ENCODE peak calls at places on chromosomes 5 and 9, in eight cellular contexts. Z, L, H, M, Q, V, S and U are unnamed samples.

GRCh38 chr9:73565833-73566465 is 414.3 kb downstream of the ANXA1 start:
- DNase-seq in Z (peak), L (no peak), H (no peak), M (peak), Q (no peak), V (no peak), S (no peak), U (peak)

GRCh38 chr5:141547488-141547887 is 58.6 kb downstream of the PCDHGC5 start:
- DNase-seq in Z (no peak), L (no peak), H (no peak), M (peak), Q (peak), V (no peak), S (no peak), U (no peak)

GRCh38 chr9:136784249-136784996 is 6.7 kb upstream of the TMEM141 start:
- DNase-seq in Z (no peak), L (peak), H (peak), M (peak), Q (peak), V (no peak), S (peak), U (peak)

GRCh38 chr9:108835831-108836230 is 20.0 kb downstream of the ACTL7B start:
- DNase-seq in Z (no peak), L (no peak), H (no peak), M (no peak), Q (no peak), V (no peak), S (no peak), U (peak)

GRCh38 chr5:59038169-59039002 is 455.5 kb downstream of the RAB3C start:
- DNase-seq in Z (no peak), L (no peak), H (no peak), M (peak), Q (no peak), V (no peak), S (no peak), U (peak)

GRCh38 chr5:125338804-125339203 is 592.4 kb upstream of the ZNF608 start:
- DNase-seq in Z (no peak), L (no peak), H (no peak), M (no peak), Q (no peak), V (no peak), S (no peak), U (no peak)

GRCh38 chr9:124618476-124618875 is 111.3 kb upstream of the NR5A1 start:
- DNase-seq in Z (no peak), L (no peak), H (no peak), M (peak), Q (no peak), V (no peak), S (no peak), U (no peak)

GRCh38 chr9:76677481-76678055 is 86.7 kb upstream of the PCA3 start:
- DNase-seq in Z (no peak), L (peak), H (no peak), M (no peak), Q (no peak), V (no peak), S (no peak), U (no peak)

GRCh38 chr9:133513214-133514088 is 11.3 kb downstream of the MYMK start:
- DNase-seq in Z (no peak), L (no peak), H (no peak), M (no peak), Q (no peak), V (no peak), S (peak), U (no peak)

GRCh38 chr9:122115176-122116035 is 22.3 kb upstream of the TTLL11 start:
- DNase-seq in Z (no peak), L (no peak), H (no peak), M (no peak), Q (no peak), V (no peak), S (no peak), U (no peak)

GRCh38 chr5:150989695-150990094 is 30.7 kb upstream of the GPX3 start:
- DNase-seq in Z (peak), L (no peak), H (peak), M (no peak), Q (no peak), V (no peak), S (no peak), U (peak)

GRCh38 chr9:92561374-92562329 is 25.9 kb upstream of the ECM2 start:
- DNase-seq in Z (no peak), L (no peak), H (no peak), M (no peak), Q (no peak), V (no peak), S (no peak), U (no peak)

GRCh38 chr5:172178301-172179031 is 9.6 kb downstream of the STK10 start:
- DNase-seq in Z (no peak), L (no peak), H (peak), M (no peak), Q (no peak), V (no peak), S (no peak), U (peak)

GRCh38 chr9:114287001-114287762 is 35.7 kb upstream of the ORM1 start:
- DNase-seq in Z (no peak), L (no peak), H (no peak), M (no peak), Q (no peak), V (no peak), S (no peak), U (no peak)

GRCh38 chr5:111236995-111237394 is 12.8 kb downstream of the CAMK4 start:
- DNase-seq in Z (no peak), L (no peak), H (no peak), M (no peak), Q (no peak), V (no peak), S (no peak), U (no peak)

GRCh38 chr9:5895782-5896181 is 5.1 kb downstream of the MLANA start:
- DNase-seq in Z (no peak), L (peak), H (no peak), M (no peak), Q (no peak), V (no peak), S (no peak), U (no peak)

GRCh38 chr9:131605770-131606590 is 60.7 kb downstream of the PRRT1B start:
- DNase-seq in Z (no peak), L (no peak), H (peak), M (peak), Q (no peak), V (no peak), S (no peak), U (peak)

GRCh38 chr9:79610019-79610760 is 38.4 kb downstream of the TLE4 start:
- DNase-seq in Z (no peak), L (no peak), H (no peak), M (no peak), Q (no peak), V (no peak), S (peak), U (peak)

GRCh38 chr5:95728494-95729114 is 2.5 kb upstream of the RHOBTB3 start:
- DNase-seq in Z (no peak), L (no peak), H (peak), M (no peak), Q (no peak), V (no peak), S (no peak), U (no peak)

GRCh38 chr5:111447822-111448221 is 64.5 kb downstream of the STARD4 start:
- DNase-seq in Z (no peak), L (peak), H (no peak), M (no peak), Q (no peak), V (no peak), S (no peak), U (no peak)

GRCh38 chr5:122846051-122846567 is 696 bp downstream of the SNX24 start:
- DNase-seq in Z (no peak), L (no peak), H (no peak), M (peak), Q (no peak), V (no peak), S (peak), U (peak)

GRCh38 chr9:89428901-89429890 is 68.7 kb downstream of the SEMA4D start:
- DNase-seq in Z (peak), L (peak), H (peak), M (peak), Q (no peak), V (no peak), S (no peak), U (peak)

GRCh38 chr9:101736723-101737122 is 1.7 kb downstream of the GRIN3A start:
- DNase-seq in Z (no peak), L (no peak), H (no peak), M (no peak), Q (no peak), V (no peak), S (no peak), U (no peak)

GRCh38 chr5:50759526-50760280 is 93.3 kb downstream of the PARP8 start:
- DNase-seq in Z (no peak), L (no peak), H (no peak), M (no peak), Q (no peak), V (no peak), S (no peak), U (no peak)

GRCh38 chr9:132094314-132094791 is 14.7 kb upstream of the MED27 start:
- DNase-seq in Z (no peak), L (no peak), H (no peak), M (no peak), Q (no peak), V (no peak), S (no peak), U (no peak)

GRCh38 chr9:108562176-108562575 is 293.6 kb downstream of the ACTL7B start:
- DNase-seq in Z (no peak), L (no peak), H (no peak), M (no peak), Q (no peak), V (no peak), S (no peak), U (no peak)

GRCh38 chr9:75616052-75616451 is 274.4 kb upstream of the PCSK5 start:
- DNase-seq in Z (no peak), L (no peak), H (no peak), M (no peak), Q (no peak), V (no peak), S (no peak), U (no peak)

GRCh38 chr9:82489579-82489915 is 501.0 kb downstream of the SPATA31D1 start:
- DNase-seq in Z (no peak), L (no peak), H (no peak), M (no peak), Q (no peak), V (no peak), S (no peak), U (no peak)

GRCh38 chr5:150519978-150520377 is 12.0 kb downstream of the NDST1 start:
- DNase-seq in Z (no peak), L (no peak), H (no peak), M (no peak), Q (no peak), V (no peak), S (no peak), U (no peak)

GRCh38 chr9:127035423-127035822 is 87.0 kb downstream of the ANGPTL2 start:
- DNase-seq in Z (no peak), L (no peak), H (no peak), M (no peak), Q (no peak), V (no peak), S (no peak), U (no peak)

GRCh38 chr9:137294091-137294683 is 7.9 kb downstream of the NRARP start:
- DNase-seq in Z (no peak), L (peak), H (peak), M (peak), Q (peak), V (no peak), S (peak), U (peak)

GRCh38 chr9:35645736-35646582 is 4.8 kb downstream of the SIT1 start:
- DNase-seq in Z (no peak), L (no peak), H (peak), M (no peak), Q (peak), V (no peak), S (no peak), U (peak)

GRCh38 chr9:125904155-125904841 is 157.1 kb downstream of the PBX3 start:
- DNase-seq in Z (no peak), L (peak), H (no peak), M (no peak), Q (no peak), V (no peak), S (no peak), U (peak)

GRCh38 chr5:167730121-167730520 is 561.3 kb upstream of the WWC1 start:
- DNase-seq in Z (no peak), L (no peak), H (no peak), M (peak), Q (no peak), V (no peak), S (no peak), U (no peak)

GRCh38 chr9:136008693-136008997 is 47.5 kb upstream of the UBAC1 start:
- DNase-seq in Z (no peak), L (no peak), H (no peak), M (no peak), Q (no peak), V (no peak), S (no peak), U (no peak)

GRCh38 chr5:150386024-150386855 is 26.5 kb downstream of the CD74 start:
- DNase-seq in Z (no peak), L (no peak), H (no peak), M (no peak), Q (no peak), V (no peak), S (no peak), U (no peak)

GRCh38 chr5:80266566-80266965 is 10.7 kb upstream of the SERINC5 start:
- DNase-seq in Z (no peak), L (no peak), H (no peak), M (no peak), Q (no peak), V (no peak), S (no peak), U (no peak)

GRCh38 chr5:135176991-135177390 is 143.0 kb upstream of the PITX1 start:
- DNase-seq in Z (no peak), L (no peak), H (no peak), M (no peak), Q (no peak), V (no peak), S (no peak), U (no peak)

GRCh38 chr5:135173662-135174290 is 139.7 kb upstream of the PITX1 start:
- DNase-seq in Z (no peak), L (no peak), H (peak), M (no peak), Q (no peak), V (no peak), S (no peak), U (no peak)

GRCh38 chr5:135172718-135173117 is 138.7 kb upstream of the PITX1 start:
- DNase-seq in Z (no peak), L (no peak), H (no peak), M (no peak), Q (no peak), V (no peak), S (no peak), U (no peak)

GRCh38 chr5:135177591-135177990 is 143.6 kb upstream of the PITX1 start:
- DNase-seq in Z (no peak), L (no peak), H (no peak), M (no peak), Q (no peak), V (no peak), S (no peak), U (no peak)

GRCh38 chr5:135174315-135175096 is 140.5 kb upstream of the PITX1 start:
- DNase-seq in Z (peak), L (no peak), H (peak), M (peak), Q (no peak), V (no peak), S (no peak), U (peak)
- TF ChIP-seq CTCF in Z (peak), L (no peak), H (peak), M (no peak), Q (peak), V (no peak), S (peak), U (peak)

GRCh38 chr9:16214677-16215076 is 655.8 kb downstream of the BNC2 start:
- DNase-seq in Z (no peak), L (no peak), H (no peak), M (no peak), Q (no peak), V (no peak), S (no peak), U (no peak)
- H3K4me3 ChIP-seq in Z (no peak), L (no peak), H (no peak), M (no peak), Q (no peak), V (no peak), S (no peak), U (no peak)

DNA sequence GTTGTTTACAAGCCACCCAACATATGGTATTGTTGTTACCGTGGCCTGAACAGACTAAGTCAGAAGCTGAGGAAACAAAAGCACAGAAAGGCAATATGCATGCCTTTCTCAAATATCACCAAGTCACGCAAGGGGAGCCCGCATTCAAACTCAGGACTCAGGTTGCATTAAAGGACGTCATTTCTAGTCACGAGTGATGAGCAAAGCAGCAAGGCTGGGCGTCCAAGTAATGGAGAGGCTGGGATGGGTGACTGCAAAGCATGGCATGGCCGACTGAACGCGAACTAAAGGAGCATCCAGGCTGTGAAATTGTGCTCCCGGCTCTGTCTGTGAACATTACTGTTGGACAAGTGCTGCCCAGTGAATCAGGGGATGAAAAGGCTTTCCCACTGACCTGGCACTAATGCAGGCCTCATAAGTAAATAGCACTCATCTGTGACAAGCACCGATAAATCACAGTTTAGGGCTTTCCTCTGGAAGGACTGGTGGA is 202.9 kb downstream of the SPOCK1 start:
- DNase-seq in Z (no peak), L (no peak), H (no peak), M (no peak), Q (no peak), V (no peak), S (no peak), U (no peak)
- TF ChIP-seq MAX in Z (no peak), L (no peak), H (no peak), M (no peak), Q (no peak), V (no peak), S (no peak), U (no peak)

GRCh38 chr5:127865273-127865672 is 162.1 kb downstream of the CCDC192 start:
- DNase-seq in Z (no peak), L (no peak), H (no peak), M (no peak), Q (no peak), V (no peak), S (no peak), U (no peak)
- TF ChIP-seq CTCF in Z (peak), L (no peak), H (no peak), M (no peak), Q (no peak), V (no peak), S (peak), U (no peak)